ENCODE peak calls at places on chromosomes 13 and 19, in ten cellular contexts. E, V, W, G, D, U, Q, J, O and T are unnamed samples.

GRCh38 chr13:63842102-63842501 is 2426.5 kb upstream of the PCDH20 start:
- DNase-seq in E (no peak), G (no peak), V (no peak), U (no peak), Q (no peak), O (no peak), W (no peak), J (no peak), D (no peak), T (no peak)

GRCh38 chr13:32426191-32426980 is 1.5 kb downstream of the N4BP2L1 start:
- DNase-seq in D (peak), U (no peak), W (no peak), O (peak), J (no peak), E (no peak), G (no peak), V (no peak), Q (no peak), T (no peak)

GRCh38 chr13:49098771-49099512 is 121.2 kb upstream of the MLNR start:
- DNase-seq in J (peak), W (peak), E (peak), U (no peak), G (no peak), O (no peak), Q (no peak), V (peak), D (no peak), T (no peak)

GRCh38 chr19:1064661-1065605 is 2.0 kb upstream of the ARHGAP45 start:
- DNase-seq in G (peak), J (peak), O (peak), W (peak), Q (no peak), U (peak), E (no peak), V (peak), D (no peak), T (no peak)

GRCh38 chr13:26458196-26458734 is 99.2 kb upstream of the WASF3 start:
- DNase-seq in D (no peak), J (no peak), Q (no peak), U (no peak), V (no peak), O (no peak), G (no peak), W (no peak), E (no peak), T (no peak)

GRCh38 chr13:94696171-94696570 is 16.2 kb downstream of the SOX21 start:
- DNase-seq in G (no peak), W (no peak), U (no peak), V (no peak), D (no peak), J (no peak), O (no peak), E (no peak), Q (no peak), T (no peak)

GRCh38 chr13:64206430-64207225 is 2791.0 kb upstream of the PCDH20 start:
- DNase-seq in O (no peak), W (no peak), J (no peak), G (no peak), U (no peak), E (no peak), D (no peak), Q (no peak), V (no peak), T (no peak)

GRCh38 chr13:36261976-36262375 is 35.6 kb downstream of the CCDC169 start:
- DNase-seq in J (no peak), V (no peak), Q (no peak), O (no peak), W (no peak), U (no peak), G (no peak), D (no peak), E (no peak), T (no peak)

GRCh38 chr19:12774588-12775555 is at the start of gene HOOK2:
- DNase-seq in D (peak), O (peak), E (no peak), J (no peak), U (peak), G (peak), Q (no peak), V (peak), W (peak), T (peak)

GRCh38 chr13:110812869-110813645 is 99.6 kb downstream of the ING1 start:
- DNase-seq in J (no peak), V (no peak), E (no peak), G (no peak), W (no peak), U (no peak), O (no peak), Q (no peak), D (no peak), T (no peak)

GRCh38 chr13:33242984-33243617 is 42.5 kb downstream of the STARD13 start:
- DNase-seq in Q (no peak), O (no peak), G (no peak), V (peak), E (no peak), J (no peak), D (no peak), U (no peak), W (no peak), T (no peak)

GRCh38 chr13:38566023-38566422 is 120.9 kb upstream of the FREM2 start:
- DNase-seq in G (no peak), J (no peak), D (no peak), V (no peak), O (no peak), Q (no peak), U (no peak), E (no peak), W (no peak), T (no peak)

GRCh38 chr19:5903502-5904301 is at the start of gene NDUFA11:
- DNase-seq in E (no peak), J (peak), W (peak), U (peak), D (peak), Q (no peak), G (peak), V (peak), O (peak), T (peak)

GRCh38 chr13:37476874-37477273 is 121.7 kb downstream of the POSTN start:
- DNase-seq in E (no peak), G (no peak), W (no peak), V (no peak), Q (no peak), U (no peak), D (no peak), J (peak), O (no peak), T (no peak)

GRCh38 chr19:917323-918151 is at the start of gene KISS1R:
- DNase-seq in J (no peak), U (peak), G (peak), D (no peak), V (peak), E (no peak), O (no peak), W (no peak), Q (no peak), T (no peak)

GRCh38 chr13:32737111-32737571 is 150.9 kb downstream of the PDS5B start:
- DNase-seq in W (no peak), J (peak), E (peak), Q (no peak), O (no peak), D (no peak), U (no peak), G (no peak), V (no peak), T (no peak)

GRCh38 chr13:72726721-72727416 is 560 bp downstream of the MZT1 start:
- DNase-seq in G (peak), V (peak), O (peak), W (peak), E (no peak), J (peak), Q (no peak), D (peak), U (peak), T (peak)

GRCh38 chr19:10514211-10515145 is 2.8 kb downstream of the S1PR5 start:
- DNase-seq in O (peak), J (no peak), V (no peak), E (no peak), U (peak), G (no peak), D (no peak), W (no peak), Q (no peak), T (no peak)

GRCh38 chr13:50161052-50161451 is 145.8 kb downstream of the KCNRG start:
- DNase-seq in J (peak), D (no peak), G (no peak), W (no peak), Q (no peak), E (no peak), O (no peak), V (no peak), U (no peak), T (no peak)

GRCh38 chr13:113981201-113981605 is 7.3 kb upstream of the C13orf46 start:
- DNase-seq in O (no peak), E (peak), D (peak), Q (no peak), U (no peak), G (peak), W (peak), V (peak), J (no peak), T (peak)

GRCh38 chr19:55986487-55986886 is at the start of gene NLRP5:
- DNase-seq in V (no peak), J (no peak), E (no peak), Q (no peak), O (no peak), G (no peak), U (no peak), W (peak), D (peak), T (no peak)

GRCh38 chr19:40317338-40317737 is 30.9 kb downstream of the C19orf47 start:
- DNase-seq in Q (no peak), J (no peak), O (no peak), V (no peak), E (no peak), G (no peak), W (no peak), D (no peak), U (no peak), T (no peak)

GRCh38 chr19:39834287-39834841 is 402 bp upstream of the DYRK1B start:
- DNase-seq in U (no peak), Q (no peak), G (no peak), V (no peak), E (no peak), O (no peak), J (no peak), W (no peak), D (no peak), T (no peak)

GRCh38 chr13:58935689-58936088 is 1228.0 kb downstream of the DIAPH3 start:
- DNase-seq in J (no peak), O (no peak), Q (no peak), U (no peak), E (no peak), G (no peak), W (no peak), V (no peak), D (no peak), T (no peak)

GRCh38 chr13:97222934-97223710 is 989 bp downstream of the MBNL2 start:
- DNase-seq in J (no peak), V (no peak), G (no peak), O (no peak), D (no peak), U (no peak), Q (no peak), W (no peak), E (no peak), T (no peak)

GRCh38 chr19:41753936-41754529 is 1.3 kb upstream of the CEACAM6 start:
- DNase-seq in Q (no peak), W (peak), U (peak), O (peak), D (no peak), E (peak), G (peak), V (peak), J (peak), T (peak)

GRCh38 chr19:3458595-3459284 is 21.6 kb downstream of the SMIM24 start:
- DNase-seq in V (no peak), J (peak), U (peak), Q (no peak), G (peak), D (no peak), O (no peak), E (peak), W (no peak), T (no peak)

GRCh38 chr13:112616586-112617381 is 28.8 kb upstream of the TUBGCP3 start:
- DNase-seq in J (peak), D (peak), O (peak), V (peak), U (peak), G (no peak), W (peak), Q (peak), E (peak), T (no peak)

GRCh38 chr13:98489446-98490194 is 87.3 kb downstream of the STK24 start:
- DNase-seq in D (no peak), V (no peak), E (no peak), O (no peak), U (no peak), G (no peak), W (no peak), Q (no peak), J (no peak), T (no peak)

GRCh38 chr13:76383671-76384461 is 502.3 kb downstream of the KCTD12 start:
- DNase-seq in U (peak), E (peak), G (no peak), W (no peak), O (no peak), V (peak), Q (no peak), D (peak), J (peak), T (no peak)